ENCODE peak calls at places on chromosome 17, in seven cellular contexts. One of them, this sample, is unnamed.

GRCh38 chr17:80348551-80349436 is 66.2 kb upstream of the ENDOV start:
- DNase-seq in MM.1S: no peak
- DNase-seq in HFF-Myc: peak; percentile 14
- DNase-seq in A549: no peak
- DNase-seq in AG04449: no peak
- DNase-seq in CD4-positive, alpha-beta memory T cell: no peak
- DNase-seq in psoas muscle: no peak
- DNase-seq in this sample: peak; percentile 41

GRCh38 chr17:5526821-5527598 is 40.6 kb downstream of the MIS12 start:
- DNase-seq in HFF-Myc: peak; percentile 96
- DNase-seq in A549: peak; percentile 81
- DNase-seq in psoas muscle: peak; percentile 80
- DNase-seq in CD4-positive, alpha-beta memory T cell: no peak
- DNase-seq in AG04449: peak; percentile 85
- DNase-seq in MM.1S: peak; percentile 9
- DNase-seq in this sample: peak; percentile 36

GRCh38 chr17:30363715-30364202 is 15.0 kb upstream of the CPD start:
- DNase-seq in CD4-positive, alpha-beta memory T cell: peak; percentile 80
- DNase-seq in psoas muscle: no peak
- DNase-seq in HFF-Myc: peak; percentile 91
- DNase-seq in A549: no peak
- DNase-seq in MM.1S: peak; percentile 72
- DNase-seq in AG04449: no peak
- DNase-seq in this sample: peak; percentile 70

GRCh38 chr17:67557921-67558320 is 159.8 kb upstream of the NOL11 start:
- DNase-seq in psoas muscle: no peak
- DNase-seq in A549: no peak
- DNase-seq in CD4-positive, alpha-beta memory T cell: no peak
- DNase-seq in MM.1S: no peak
- DNase-seq in AG04449: peak; percentile 33
- DNase-seq in HFF-Myc: no peak
- DNase-seq in this sample: no peak

GRCh38 chr17:41528959-41529353 is 848 bp upstream of the KRT19 start:
- DNase-seq in AG04449: no peak
- DNase-seq in psoas muscle: no peak
- DNase-seq in CD4-positive, alpha-beta memory T cell: no peak
- DNase-seq in MM.1S: no peak
- DNase-seq in HFF-Myc: no peak
- DNase-seq in A549: no peak
- DNase-seq in this sample: no peak

GRCh38 chr17:17493249-17493985 is 2.8 kb downstream of the RASD1 start:
- DNase-seq in CD4-positive, alpha-beta memory T cell: no peak
- DNase-seq in A549: no peak
- DNase-seq in HFF-Myc: no peak
- DNase-seq in psoas muscle: no peak
- DNase-seq in MM.1S: no peak
- DNase-seq in AG04449: no peak
- DNase-seq in this sample: peak; percentile 67

GRCh38 chr17:45132569-45133463 is 501 bp upstream of the PLCD3 start:
- DNase-seq in AG04449: no peak
- DNase-seq in A549: peak; percentile 93
- DNase-seq in HFF-Myc: no peak
- DNase-seq in MM.1S: peak; percentile 76
- DNase-seq in psoas muscle: peak; percentile 87
- DNase-seq in CD4-positive, alpha-beta memory T cell: peak; percentile 75
- DNase-seq in this sample: peak; percentile 91

GRCh38 chr17:27612160-27612767 is 18.7 kb upstream of the LGALS9 start:
- DNase-seq in A549: no peak
- DNase-seq in CD4-positive, alpha-beta memory T cell: no peak
- DNase-seq in AG04449: no peak
- DNase-seq in psoas muscle: no peak
- DNase-seq in HFF-Myc: no peak
- DNase-seq in MM.1S: peak; percentile 15
- DNase-seq in this sample: no peak

GRCh38 chr17:56821847-56822534 is 11.7 kb downstream of the C17orf67 start:
- DNase-seq in MM.1S: no peak
- DNase-seq in HFF-Myc: no peak
- DNase-seq in A549: no peak
- DNase-seq in psoas muscle: no peak
- DNase-seq in AG04449: no peak
- DNase-seq in CD4-positive, alpha-beta memory T cell: no peak
- DNase-seq in this sample: no peak

GRCh38 chr17:21214777-21215541 is 998 bp upstream of the TMEM11 start:
- DNase-seq in MM.1S: no peak
- DNase-seq in A549: no peak
- DNase-seq in AG04449: no peak
- DNase-seq in HFF-Myc: no peak
- DNase-seq in CD4-positive, alpha-beta memory T cell: no peak
- DNase-seq in psoas muscle: no peak
- DNase-seq in this sample: no peak

GRCh38 chr17:66450008-66450856 is 147.8 kb downstream of the PRKCA start:
- DNase-seq in CD4-positive, alpha-beta memory T cell: no peak
- DNase-seq in AG04449: no peak
- DNase-seq in psoas muscle: no peak
- DNase-seq in MM.1S: no peak
- DNase-seq in HFF-Myc: no peak
- DNase-seq in A549: no peak
- DNase-seq in this sample: no peak

GRCh38 chr17:50278526-50279180 is 4.4 kb downstream of the TMEM92 start:
- DNase-seq in AG04449: no peak
- DNase-seq in HFF-Myc: no peak
- DNase-seq in psoas muscle: no peak
- DNase-seq in A549: no peak
- DNase-seq in MM.1S: no peak
- DNase-seq in CD4-positive, alpha-beta memory T cell: no peak
- DNase-seq in this sample: no peak

GRCh38 chr17:62791235-62792121 is 16.6 kb downstream of the MARCHF10 start:
- DNase-seq in CD4-positive, alpha-beta memory T cell: no peak
- DNase-seq in MM.1S: no peak
- DNase-seq in A549: peak; percentile 64
- DNase-seq in psoas muscle: no peak
- DNase-seq in HFF-Myc: peak; percentile 69
- DNase-seq in AG04449: peak; percentile 84
- DNase-seq in this sample: no peak

GRCh38 chr17:43467981-43468541 is 15.7 kb upstream of the DHX8 start:
- DNase-seq in MM.1S: no peak
- DNase-seq in CD4-positive, alpha-beta memory T cell: no peak
- DNase-seq in psoas muscle: no peak
- DNase-seq in HFF-Myc: peak; percentile 80
- DNase-seq in A549: no peak
- DNase-seq in AG04449: peak; percentile 92
- DNase-seq in this sample: no peak

GRCh38 chr17:42275527-42276358 is 448 bp downstream of the STAT5B start:
- DNase-seq in A549: no peak
- DNase-seq in AG04449: no peak
- DNase-seq in HFF-Myc: no peak
- DNase-seq in psoas muscle: no peak
- DNase-seq in MM.1S: no peak
- DNase-seq in CD4-positive, alpha-beta memory T cell: peak; percentile 27
- DNase-seq in this sample: no peak

GRCh38 chr17:74737299-74738050 is 419 bp downstream of the RAB37 start:
- DNase-seq in psoas muscle: no peak
- DNase-seq in CD4-positive, alpha-beta memory T cell: no peak
- DNase-seq in A549: peak; percentile 72
- DNase-seq in AG04449: no peak
- DNase-seq in MM.1S: peak; percentile 49
- DNase-seq in HFF-Myc: no peak
- DNase-seq in this sample: no peak

GRCh38 chr17:19331134-19331533 is 31.4 kb downstream of the B9D1 start:
- DNase-seq in CD4-positive, alpha-beta memory T cell: no peak
- DNase-seq in A549: no peak
- DNase-seq in MM.1S: no peak
- DNase-seq in AG04449: peak; percentile 70
- DNase-seq in psoas muscle: no peak
- DNase-seq in HFF-Myc: no peak
- DNase-seq in this sample: no peak

GRCh38 chr17:15023589-15023988 is 241.5 kb downstream of the PMP22 start:
- DNase-seq in AG04449: no peak
- DNase-seq in A549: no peak
- DNase-seq in CD4-positive, alpha-beta memory T cell: no peak
- DNase-seq in MM.1S: no peak
- DNase-seq in HFF-Myc: no peak
- DNase-seq in psoas muscle: no peak
- DNase-seq in this sample: no peak

GRCh38 chr17:69492410-69493071 is 78.0 kb downstream of the MAP2K6 start:
- DNase-seq in HFF-Myc: peak; percentile 88
- DNase-seq in AG04449: no peak
- DNase-seq in A549: peak; percentile 72
- DNase-seq in psoas muscle: no peak
- DNase-seq in MM.1S: no peak
- DNase-seq in CD4-positive, alpha-beta memory T cell: no peak
- DNase-seq in this sample: no peak

GRCh38 chr17:69485126-69485724 is 70.7 kb downstream of the MAP2K6 start:
- DNase-seq in CD4-positive, alpha-beta memory T cell: no peak
- DNase-seq in AG04449: no peak
- DNase-seq in MM.1S: no peak
- DNase-seq in psoas muscle: no peak
- DNase-seq in A549: no peak
- DNase-seq in HFF-Myc: no peak
- DNase-seq in this sample: no peak

GRCh38 chr17:69486779-69487637 is 72.5 kb downstream of the MAP2K6 start:
- DNase-seq in HFF-Myc: no peak
- DNase-seq in psoas muscle: no peak
- DNase-seq in MM.1S: no peak
- DNase-seq in AG04449: no peak
- DNase-seq in CD4-positive, alpha-beta memory T cell: no peak
- DNase-seq in A549: no peak
- DNase-seq in this sample: no peak

GRCh38 chr17:69485901-69486643 is 71.6 kb downstream of the MAP2K6 start:
- DNase-seq in HFF-Myc: no peak
- DNase-seq in AG04449: no peak
- DNase-seq in MM.1S: no peak
- DNase-seq in psoas muscle: no peak
- DNase-seq in A549: peak; percentile 19
- DNase-seq in CD4-positive, alpha-beta memory T cell: no peak
- DNase-seq in this sample: no peak

GRCh38 chr17:69489303-69489702 is 74.8 kb downstream of the MAP2K6 start:
- DNase-seq in CD4-positive, alpha-beta memory T cell: no peak
- DNase-seq in A549: no peak
- DNase-seq in MM.1S: no peak
- DNase-seq in AG04449: no peak
- DNase-seq in psoas muscle: no peak
- DNase-seq in HFF-Myc: no peak
- DNase-seq in this sample: no peak
- H3K4me3 ChIP-seq in CD4-positive, alpha-beta memory T cell: no peak overlapping the region
- H3K4me3 ChIP-seq in A549: no peak overlapping the region
- H3K4me3 ChIP-seq in MM.1S: no peak overlapping the region
- H3K4me3 ChIP-seq in AG04449: no peak overlapping the region
- H3K4me3 ChIP-seq in psoas muscle: no peak overlapping the region
- H3K4me3 ChIP-seq in HFF-Myc: no peak overlapping the region
- H3K4me3 ChIP-seq in this sample: no peak overlapping the region

GRCh38 chr17:60522889-60523626 is 3.0 kb downstream of the APPBP2 start:
- DNase-seq in HFF-Myc: no peak
- DNase-seq in A549: no peak
- DNase-seq in MM.1S: no peak
- DNase-seq in AG04449: no peak
- DNase-seq in CD4-positive, alpha-beta memory T cell: no peak
- DNase-seq in psoas muscle: no peak
- DNase-seq in this sample: no peak
- H3K4me3 ChIP-seq in HFF-Myc: peak overlapping the region; percentile 98
- H3K4me3 ChIP-seq in A549: no peak overlapping the region
- H3K4me3 ChIP-seq in MM.1S: no peak overlapping the region
- H3K4me3 ChIP-seq in AG04449: peak overlapping the region; percentile 26
- H3K4me3 ChIP-seq in CD4-positive, alpha-beta memory T cell: no peak overlapping the region
- H3K4me3 ChIP-seq in psoas muscle: peak overlapping the region; percentile 99
- H3K4me3 ChIP-seq in this sample: peak overlapping the region; percentile 95

GRCh38 chr17:82105417-82105881 is 7.4 kb upstream of the FASN start:
- DNase-seq in A549: no peak
- DNase-seq in AG04449: no peak
- DNase-seq in MM.1S: no peak
- DNase-seq in HFF-Myc: no peak
- DNase-seq in psoas muscle: no peak
- DNase-seq in CD4-positive, alpha-beta memory T cell: no peak
- DNase-seq in this sample: no peak

GRCh38 chr17:82107341-82107860 is 9.4 kb upstream of the FASN start:
- DNase-seq in A549: peak; percentile 59
- DNase-seq in HFF-Myc: no peak
- DNase-seq in AG04449: no peak
- DNase-seq in MM.1S: no peak
- DNase-seq in CD4-positive, alpha-beta memory T cell: no peak
- DNase-seq in psoas muscle: no peak
- DNase-seq in this sample: no peak

GRCh38 chr17:82108038-82108998 is 10.3 kb upstream of the FASN start:
- DNase-seq in AG04449: no peak
- DNase-seq in HFF-Myc: no peak
- DNase-seq in CD4-positive, alpha-beta memory T cell: no peak
- DNase-seq in MM.1S: no peak
- DNase-seq in psoas muscle: no peak
- DNase-seq in A549: no peak
- DNase-seq in this sample: no peak

GRCh38 chr17:82105882-82106696 is 8.1 kb upstream of the FASN start:
- DNase-seq in HFF-Myc: no peak
- DNase-seq in A549: peak; percentile 82
- DNase-seq in MM.1S: peak; percentile 86
- DNase-seq in AG04449: no peak
- DNase-seq in CD4-positive, alpha-beta memory T cell: peak; percentile 52
- DNase-seq in psoas muscle: peak; percentile 47
- DNase-seq in this sample: peak; percentile 91

GRCh38 chr17:82106697-82107305 is 8.8 kb upstream of the FASN start:
- DNase-seq in CD4-positive, alpha-beta memory T cell: no peak
- DNase-seq in HFF-Myc: no peak
- DNase-seq in psoas muscle: no peak
- DNase-seq in AG04449: no peak
- DNase-seq in MM.1S: no peak
- DNase-seq in A549: no peak
- DNase-seq in this sample: peak; percentile 74
- H3K4me3 ChIP-seq in CD4-positive, alpha-beta memory T cell: peak overlapping the region; percentile 84
- H3K4me3 ChIP-seq in HFF-Myc: no peak overlapping the region
- H3K4me3 ChIP-seq in psoas muscle: peak overlapping the region; percentile 43
- H3K4me3 ChIP-seq in AG04449: no peak overlapping the region
- H3K4me3 ChIP-seq in MM.1S: peak overlapping the region; percentile 69
- H3K4me3 ChIP-seq in A549: no peak overlapping the region
- H3K4me3 ChIP-seq in this sample: peak overlapping the region; percentile 41

GRCh38 chr17:7020894-7021664 is 1.8 kb upstream of the BCL6B start:
- DNase-seq in HFF-Myc: no peak
- DNase-seq in MM.1S: no peak
- DNase-seq in AG04449: no peak
- DNase-seq in CD4-positive, alpha-beta memory T cell: no peak
- DNase-seq in A549: no peak
- DNase-seq in psoas muscle: no peak
- DNase-seq in this sample: no peak

GRCh38 chr17:7019839-7020519 is 2.9 kb upstream of the BCL6B start:
- DNase-seq in A549: peak; percentile 77
- DNase-seq in psoas muscle: peak; percentile 58
- DNase-seq in MM.1S: no peak
- DNase-seq in CD4-positive, alpha-beta memory T cell: no peak
- DNase-seq in HFF-Myc: no peak
- DNase-seq in AG04449: no peak
- DNase-seq in this sample: peak; percentile 73

GRCh38 chr17:7023576-7024401 is 939 bp downstream of the BCL6B start:
- DNase-seq in psoas muscle: peak; percentile 93
- DNase-seq in A549: peak; percentile 97
- DNase-seq in CD4-positive, alpha-beta memory T cell: peak; percentile 91
- DNase-seq in HFF-Myc: no peak
- DNase-seq in MM.1S: peak; percentile 73
- DNase-seq in AG04449: no peak
- DNase-seq in this sample: peak; percentile 97

GRCh38 chr17:7022791-7023571 is at the start of gene BCL6B:
- DNase-seq in psoas muscle: no peak
- DNase-seq in MM.1S: no peak
- DNase-seq in CD4-positive, alpha-beta memory T cell: no peak
- DNase-seq in HFF-Myc: no peak
- DNase-seq in A549: no peak
- DNase-seq in AG04449: no peak
- DNase-seq in this sample: peak; percentile 71

GRCh38 chr17:7021993-7022778 is 664 bp upstream of the BCL6B start:
- DNase-seq in HFF-Myc: no peak
- DNase-seq in AG04449: no peak
- DNase-seq in psoas muscle: peak; percentile 87
- DNase-seq in A549: peak; percentile 78
- DNase-seq in CD4-positive, alpha-beta memory T cell: peak; percentile 75
- DNase-seq in MM.1S: peak; percentile 83
- DNase-seq in this sample: peak; percentile 89
- H3K4me3 ChIP-seq in HFF-Myc: no peak overlapping the region
- H3K4me3 ChIP-seq in AG04449: peak overlapping the region; percentile 44
- H3K4me3 ChIP-seq in psoas muscle: peak overlapping the region; percentile 63
- H3K4me3 ChIP-seq in A549: no peak overlapping the region
- H3K4me3 ChIP-seq in CD4-positive, alpha-beta memory T cell: peak overlapping the region; percentile 6
- H3K4me3 ChIP-seq in MM.1S: peak overlapping the region; percentile 51
- H3K4me3 ChIP-seq in this sample: peak overlapping the region; percentile 49

This sample was measured in upper lobe of right lung.